ENCODE peak calls at places on chromosomes 3 and 15, in nine cellular contexts. F, E, S, M, H, Q, Z, N and L are unnamed samples.

GRCh38 chr15:60179786-60180391 is 175.8 kb downstream of the FOXB1 start:
- DNase-seq in F (no peak), E (peak; percentile 47), S (no peak), M (no peak), H (peak; percentile 77), Q (peak; percentile 12), Z (no peak), N (no peak), L (no peak)

GRCh38 chr15:89167267-89168176 is 53.9 kb downstream of the RLBP1 start:
- DNase-seq in F (no peak), E (no peak), S (no peak), M (peak; percentile 55), H (peak; percentile 73), Q (no peak), Z (no peak), N (peak; percentile 36), L (no peak)

GRCh38 chr15:41493205-41493901 is at the start of gene ITPKA:
- DNase-seq in F (no peak), E (peak; percentile 77), S (peak; percentile 61), M (no peak), H (peak; percentile 57), Q (peak; percentile 59), Z (peak; percentile 78), N (peak; percentile 86), L (peak; percentile 20)

GRCh38 chr15:43118276-43118675 is 12.4 kb upstream of the UBR1 start:
- DNase-seq in F (no peak), E (no peak), S (no peak), M (no peak), H (no peak), Q (no peak), Z (no peak), N (no peak), L (no peak)

GRCh38 chr3:159451067-159451466 is 537.6 kb upstream of the IL12A start:
- DNase-seq in F (no peak), E (peak; percentile 83), S (no peak), M (no peak), H (peak; percentile 22), Q (no peak), Z (no peak), N (no peak), L (no peak)

GRCh38 chr15:29050870-29051269 is 165.1 kb downstream of the APBA2 start:
- DNase-seq in F (no peak), E (no peak), S (no peak), M (no peak), H (peak; percentile 39), Q (no peak), Z (no peak), N (no peak), L (no peak)

GRCh38 chr3:182501861-182502260 is 291.4 kb upstream of the ATP11B start:
- DNase-seq in F (no peak), E (no peak), S (no peak), M (no peak), H (no peak), Q (no peak), Z (no peak), N (no peak), L (no peak)

GRCh38 chr3:149654188-149654601 is 3.6 kb downstream of the WWTR1 start:
- DNase-seq in F (no peak), E (no peak), S (no peak), M (no peak), H (peak; percentile 81), Q (no peak), Z (no peak), N (no peak), L (no peak)

GRCh38 chr3:172177046-172177445 is 137.7 kb downstream of the FNDC3B start:
- DNase-seq in F (no peak), E (no peak), S (peak; percentile 29), M (no peak), H (peak; percentile 81), Q (no peak), Z (no peak), N (no peak), L (no peak)

GRCh38 chr3:64426551-64426950 is 201.3 kb upstream of the PRICKLE2 start:
- DNase-seq in F (no peak), E (no peak), S (no peak), M (no peak), H (no peak), Q (no peak), Z (no peak), N (no peak), L (no peak)

GRCh38 chr15:75030424-75030823 is 7.0 kb downstream of the PPCDC start:
- DNase-seq in F (no peak), E (no peak), S (no peak), M (no peak), H (no peak), Q (no peak), Z (no peak), N (no peak), L (no peak)

GRCh38 chr3:55521086-55522060 is 34.3 kb upstream of the WNT5A start:
- DNase-seq in F (no peak), E (no peak), S (no peak), M (no peak), H (no peak), Q (no peak), Z (no peak), N (peak; percentile 29), L (peak; percentile 6)

GRCh38 chr3:146047485-146047884 is 113.5 kb downstream of the PLOD2 start:
- DNase-seq in F (no peak), E (no peak), S (no peak), M (no peak), H (no peak), Q (no peak), Z (no peak), N (no peak), L (no peak)

GRCh38 chr3:61600195-61600594 is 38.8 kb downstream of the PTPRG start:
- DNase-seq in F (no peak), E (no peak), S (no peak), M (no peak), H (peak; percentile 74), Q (no peak), Z (no peak), N (no peak), L (no peak)

GRCh38 chr15:77606142-77607034 is 26.3 kb downstream of the LINGO1 start:
- DNase-seq in F (no peak), E (no peak), S (no peak), M (no peak), H (peak; percentile 43), Q (no peak), Z (no peak), N (no peak), L (no peak)

GRCh38 chr3:157064402-157064801 is 95.5 kb downstream of the CCNL1 start:
- DNase-seq in F (no peak), E (no peak), S (no peak), M (no peak), H (no peak), Q (no peak), Z (no peak), N (no peak), L (no peak)

GRCh38 chr15:93143186-93143585 is 54.2 kb upstream of the RGMA start:
- DNase-seq in F (no peak), E (no peak), S (no peak), M (no peak), H (no peak), Q (no peak), Z (no peak), N (no peak), L (no peak)

GRCh38 chr3:62999158-62999557 is 123.9 kb upstream of the CADPS start:
- DNase-seq in F (no peak), E (no peak), S (no peak), M (no peak), H (no peak), Q (no peak), Z (no peak), N (no peak), L (no peak)

GRCh38 chr3:107643038-107643883 is 120.5 kb downstream of the BBX start:
- DNase-seq in F (no peak), E (no peak), S (no peak), M (no peak), H (no peak), Q (no peak), Z (no peak), N (no peak), L (no peak)

GRCh38 chr3:117104792-117105191 is 395.2 kb downstream of the TUSC7 start:
- DNase-seq in F (no peak), E (no peak), S (no peak), M (no peak), H (peak; percentile 20), Q (no peak), Z (no peak), N (no peak), L (no peak)

GRCh38 chr3:147130461-147130860 is 275.9 kb downstream of the ZIC4 start:
- DNase-seq in F (no peak), E (no peak), S (no peak), M (no peak), H (peak; percentile 39), Q (no peak), Z (no peak), N (no peak), L (no peak)

GRCh38 chr3:63969866-63970265 is 53.4 kb downstream of the PSMD6 start:
- DNase-seq in F (no peak), E (no peak), S (no peak), M (no peak), H (no peak), Q (no peak), Z (no peak), N (no peak), L (no peak)

GRCh38 chr15:88177451-88177850 is 79.1 kb downstream of the NTRK3 start:
- DNase-seq in F (no peak), E (no peak), S (no peak), M (no peak), H (no peak), Q (no peak), Z (no peak), N (no peak), L (no peak)

GRCh38 chr3:48536787-48537186 is 19.8 kb downstream of the PFKFB4 start:
- DNase-seq in F (no peak), E (no peak), S (no peak), M (no peak), H (no peak), Q (no peak), Z (no peak), N (no peak), L (no peak)

GRCh38 chr15:75200765-75201608 is 695 bp upstream of the C15orf39 start:
- DNase-seq in F (peak; percentile 3), E (peak; percentile 56), S (peak; percentile 28), M (peak; percentile 68), H (peak; percentile 35), Q (peak; percentile 50), Z (peak; percentile 23), N (peak; percentile 73), L (peak; percentile 39)

GRCh38 chr3:183485585-183485984 is 57.2 kb upstream of the MCF2L2 start:
- DNase-seq in F (no peak), E (no peak), S (no peak), M (no peak), H (no peak), Q (no peak), Z (no peak), N (no peak), L (no peak)

GRCh38 chr3:70040386-70040785 is 40.9 kb downstream of the SAMMSON start:
- DNase-seq in F (no peak), E (no peak), S (no peak), M (no peak), H (no peak), Q (no peak), Z (no peak), N (no peak), L (no peak)

GRCh38 chr3:12969487-12969886 is 103.7 kb downstream of the IQSEC1 start:
- DNase-seq in F (no peak), E (peak; percentile 33), S (peak; percentile 50), M (no peak), H (no peak), Q (no peak), Z (no peak), N (no peak), L (peak; percentile 22)

GRCh38 chr3:5090197-5090596 is 31.9 kb upstream of the ARL8B start:
- DNase-seq in F (no peak), E (no peak), S (no peak), M (no peak), H (no peak), Q (no peak), Z (no peak), N (no peak), L (no peak)

GRCh38 chr15:26376243-26376642 is 396.6 kb downstream of the GABRB3 start:
- DNase-seq in F (no peak), E (no peak), S (no peak), M (no peak), H (peak; percentile 0), Q (no peak), Z (no peak), N (no peak), L (no peak)

GRCh38 chr3:31399270-31399669 is 133.5 kb upstream of the STT3B start:
- DNase-seq in F (no peak), E (no peak), S (no peak), M (peak; percentile 25), H (no peak), Q (no peak), Z (no peak), N (no peak), L (no peak)